ENCODE peak calls at places on chromosomes 13 and 19, in six cellular contexts. V is NB4; H is fibroblast of the conjunctiva; S is SK-N-DZ; I is PC-9; E is stimulated activated CD4-positive, alpha-beta T cell treated with anti-CD3 and anti-CD28 coated beads, Interleukin-12 subunit alpha, Interleukin-12 subunit beta, amount 100 ng/mL, for 4 hours. F is an unnamed sample.

GRCh38 chr13:94056362-94056990 is 423.0 kb downstream of the DCT start:
- DNase-seq in V (no peak), H (no peak), S (peak), I (no peak), E (no peak), F (no peak)

GRCh38 chr19:38514812-38515633 is 81.5 kb downstream of the RYR1 start:
- DNase-seq in V (peak), H (peak), S (peak), I (peak), E (peak), F (no peak)

GRCh38 chr19:16078759-16079707 is 2.7 kb downstream of the TPM4 start:
- DNase-seq in V (peak), H (peak), S (peak), I (peak), E (peak), F (peak)

GRCh38 chr13:107669356-107669755 is 546.0 kb downstream of the LIG4 start:
- DNase-seq in V (no peak), H (no peak), S (no peak), I (no peak), E (no peak), F (peak)

GRCh38 chr13:60787083-60787482 is 390.1 kb downstream of the TDRD3 start:
- DNase-seq in V (peak), H (no peak), S (no peak), I (no peak), E (no peak), F (no peak)

GRCh38 chr19:7542556-7543348 is 7.2 kb downstream of the PNPLA6 start:
- DNase-seq in V (no peak), H (no peak), S (no peak), I (no peak), E (no peak), F (no peak)

GRCh38 chr19:5913739-5914357 is at the start of gene CAPS:
- DNase-seq in V (no peak), H (peak), S (no peak), I (peak), E (no peak), F (no peak)

GRCh38 chr13:110652231-110652730 is 36.9 kb downstream of the NAXD start:
- DNase-seq in V (no peak), H (no peak), S (no peak), I (no peak), E (no peak), F (no peak)

GRCh38 chr19:49106648-49107135 is 7.5 kb upstream of the LIN7B start:
- DNase-seq in V (peak), H (no peak), S (peak), I (peak), E (peak), F (no peak)

GRCh38 chr13:76944457-76944856 is 3.9 kb upstream of the ACOD1 start:
- DNase-seq in V (peak), H (peak), S (no peak), I (no peak), E (no peak), F (no peak)

GRCh38 chr19:45087531-45087930 is 5.4 kb upstream of the PPP1R37 start:
- DNase-seq in V (peak), H (no peak), S (no peak), I (no peak), E (no peak), F (no peak)

GRCh38 chr19:49592486-49593232 is 1.7 kb downstream of the PRR12 start:
- DNase-seq in V (peak), H (no peak), S (peak), I (peak), E (no peak), F (no peak)

GRCh38 chr13:65468628-65469027 is 1761.5 kb downstream of the PCDH9 start:
- DNase-seq in V (peak), H (no peak), S (no peak), I (no peak), E (no peak), F (peak)

GRCh38 chr19:5099822-5100221 is 130.9 kb downstream of the KDM4B start:
- DNase-seq in V (peak), H (no peak), S (no peak), I (no peak), E (no peak), F (no peak)

GRCh38 chr13:109760951-109761350 is 25.4 kb downstream of the IRS2 start:
- DNase-seq in V (no peak), H (no peak), S (no peak), I (no peak), E (no peak), F (no peak)

GRCh38 chr19:35305181-35305580 is 13.2 kb downstream of the MAG start:
- DNase-seq in V (no peak), H (no peak), S (no peak), I (no peak), E (no peak), F (no peak)

GRCh38 chr19:19594371-19594770 is 24.1 kb downstream of the PBX4 start:
- DNase-seq in V (peak), H (no peak), S (no peak), I (no peak), E (no peak), F (no peak)

GRCh38 chr13:78934336-78934735 is 275.4 kb upstream of the OBI1 start:
- DNase-seq in V (no peak), H (no peak), S (no peak), I (no peak), E (no peak), F (no peak)

GRCh38 chr13:42968906-42969305 is 23.1 kb downstream of the EPSTI1 start:
- DNase-seq in V (no peak), H (no peak), S (no peak), I (peak), E (no peak), F (no peak)

GRCh38 chr13:43942301-43942700 is 62.6 kb downstream of the LACC1 start:
- DNase-seq in V (no peak), H (no peak), S (no peak), I (no peak), E (no peak), F (peak)

GRCh38 chr13:44249439-44249838 is 124.2 kb upstream of the SERP2 start:
- DNase-seq in V (no peak), H (peak), S (no peak), I (no peak), E (no peak), F (no peak)

GRCh38 chr19:40147693-40148347 is 43.4 kb upstream of the MAP3K10 start:
- DNase-seq in V (peak), H (peak), S (no peak), I (peak), E (no peak), F (peak)